ENCODE peak calls at places on chromosomes 16 and 17, in four cellular contexts. J is T-helper 9 cell, O is hypothalamus, T is PC-9. P is an unnamed sample.

GRCh38 chr16:82152641-82153094 is 17.4 kb downstream of the MPHOSPH6 start:
- DNase-seq in J (no peak), O (no peak), T (no peak), P (no peak)

GRCh38 chr17:15490634-15491261 is 23.3 kb upstream of the CDRT4 start:
- DNase-seq in J (no peak), O (no peak), T (no peak), P (no peak)

GRCh38 chr17:8147141-8147804 is 4.9 kb downstream of the PER1 start:
- DNase-seq in J (no peak), O (no peak), T (no peak), P (peak; percentile 26)

GRCh38 chr17:75361344-75361743 is 44.1 kb downstream of the GRB2 start:
- DNase-seq in J (no peak), O (no peak), T (no peak), P (no peak)

GRCh38 chr17:38870259-38871165 is 654 bp downstream of the LASP1 start:
- DNase-seq in J (peak; percentile 58), O (no peak), T (peak; percentile 43), P (peak; percentile 75)

GRCh38 chr17:35428229-35428628 is 4.1 kb downstream of the SLFN12 start:
- DNase-seq in J (no peak), O (no peak), T (no peak), P (no peak)

GRCh38 chr16:3317315-3317999 is 12.2 kb downstream of the ZNF75A start:
- DNase-seq in J (no peak), O (no peak), T (no peak), P (no peak)

GRCh38 chr17:76000755-76001521 is at the start of gene CDK3:
- DNase-seq in J (no peak), O (no peak), T (no peak), P (peak; percentile 36)

GRCh38 chr17:32569171-32570080 is 82.6 kb downstream of the CDK5R1 start:
- DNase-seq in J (no peak), O (no peak), T (peak; percentile 91), P (no peak)

GRCh38 chr17:38539386-38539785 is 66.4 kb downstream of the SRCIN1 start:
- DNase-seq in J (no peak), O (no peak), T (no peak), P (no peak)

GRCh38 chr16:88608076-88608475 is 30.3 kb upstream of the IL17C start:
- DNase-seq in J (no peak), O (no peak), T (no peak), P (no peak)

GRCh38 chr16:66515543-66516171 is 34.3 kb downstream of the TK2 start:
- DNase-seq in J (no peak), O (no peak), T (no peak), P (no peak)

GRCh38 chr17:7944321-7944720 is 12.3 kb downstream of the CNTROB start:
- DNase-seq in J (no peak), O (no peak), T (no peak), P (no peak)

GRCh38 chr17:69878661-69879060 is 196.4 kb upstream of the KCNJ16 start:
- DNase-seq in J (no peak), O (no peak), T (no peak), P (no peak)

GRCh38 chr16:10871157-10871991 is 5.6 kb upstream of the CIITA start:
- DNase-seq in J (no peak), O (no peak), T (peak; percentile 64), P (peak; percentile 81)

GRCh38 chr17:18039535-18040286 is 503 bp downstream of the GID4 start:
- DNase-seq in J (no peak), O (no peak), T (peak; percentile 53), P (peak; percentile 86)

GRCh38 chr17:78219396-78220150 is 5.5 kb downstream of the BIRC5 start:
- DNase-seq in J (no peak), O (no peak), T (no peak), P (no peak)

GRCh38 chr16:89972244-89973234 is 24.0 kb downstream of the DEF8 start:
- DNase-seq in J (peak; percentile 83), O (peak; percentile 64), T (peak; percentile 75), P (peak; percentile 98)

GRCh38 chr16:66695935-66696668 is 441 bp downstream of the CMTM4 start:
- DNase-seq in J (peak; percentile 3), O (no peak), T (peak; percentile 54), P (no peak)

GRCh38 chr16:8644513-8645140 is 23.1 kb downstream of the METTL22 start:
- DNase-seq in J (no peak), O (no peak), T (no peak), P (no peak)

GRCh38 chr17:75720656-75721462 is at the start of gene ITGB4:
- DNase-seq in J (peak; percentile 58), O (no peak), T (peak; percentile 80), P (peak; percentile 76)

GRCh38 chr16:82331974-82332750 is 162.1 kb upstream of the MPHOSPH6 start:
- DNase-seq in J (no peak), O (no peak), T (no peak), P (no peak)

GRCh38 chr17:72419866-72420774 is 299.3 kb downstream of the SOX9 start:
- DNase-seq in J (no peak), O (no peak), T (peak; percentile 35), P (peak; percentile 58)

GRCh38 chr17:72387487-72387886 is 266.7 kb downstream of the SOX9 start:
- DNase-seq in J (no peak), O (no peak), T (peak; percentile 76), P (no peak)

GRCh38 chr17:66542183-66542966 is 240.0 kb downstream of the PRKCA start:
- DNase-seq in J (no peak), O (no peak), T (no peak), P (no peak)

GRCh38 chr17:12254460-12254859 is 233.8 kb downstream of the MAP2K4 start:
- DNase-seq in J (no peak), O (no peak), T (no peak), P (no peak)

GRCh38 chr17:13593757-13594156 is 8.0 kb downstream of the HS3ST3A1 start:
- DNase-seq in J (no peak), O (no peak), T (no peak), P (no peak)

GRCh38 chr17:77735341-77736206 is 222.9 kb upstream of the TNRC6C start:
- DNase-seq in J (no peak), O (no peak), T (no peak), P (no peak)

P was measured in B cell.